ENCODE peak calls at places on chromosomes 6 and 20, in ten cellular contexts. One of them, this sample, is unnamed.

GRCh38 chr6:73642530-73642929 is 11.3 kb downstream of the SLC17A5 start:
- DNase-seq in breast epithelium: no peak
- DNase-seq in heart right ventricle: no peak
- DNase-seq in HepG2: no peak
- DNase-seq in tibial artery: no peak
- DNase-seq in endodermal cell: no peak
- DNase-seq in mesenchymal stem cell: no peak
- DNase-seq in fibroblast of lung: no peak
- DNase-seq in GM23248: no peak
- DNase-seq in transverse colon: no peak
- DNase-seq in this sample: no peak

GRCh38 chr6:53287336-53288225 is 61.2 kb downstream of the ELOVL5 start:
- DNase-seq in HepG2: no peak
- DNase-seq in tibial artery: no peak
- DNase-seq in transverse colon: no peak
- DNase-seq in fibroblast of lung: peak; percentile 32
- DNase-seq in GM23248: no peak
- DNase-seq in endodermal cell: peak; percentile 61
- DNase-seq in breast epithelium: no peak
- DNase-seq in mesenchymal stem cell: no peak
- DNase-seq in heart right ventricle: no peak
- DNase-seq in this sample: no peak

GRCh38 chr6:125095501-125096301 is 57.9 kb upstream of the TPD52L1 start:
- DNase-seq in breast epithelium: no peak
- DNase-seq in transverse colon: no peak
- DNase-seq in mesenchymal stem cell: peak; percentile 51
- DNase-seq in tibial artery: no peak
- DNase-seq in heart right ventricle: no peak
- DNase-seq in HepG2: no peak
- DNase-seq in GM23248: peak; percentile 89
- DNase-seq in fibroblast of lung: peak; percentile 74
- DNase-seq in endodermal cell: no peak
- DNase-seq in this sample: no peak

GRCh38 chr20:45890997-45891983 is at the start of the genes CTSA and NEURL2:
- DNase-seq in tibial artery: peak; percentile 96
- DNase-seq in mesenchymal stem cell: peak; percentile 95
- DNase-seq in HepG2: peak; percentile 98
- DNase-seq in GM23248: peak; percentile 97
- DNase-seq in fibroblast of lung: peak; percentile 88
- DNase-seq in transverse colon: peak; percentile 97
- DNase-seq in breast epithelium: peak; percentile 93
- DNase-seq in heart right ventricle: peak; percentile 95
- DNase-seq in endodermal cell: peak; percentile 95
- DNase-seq in this sample: peak; percentile 96

GRCh38 chr6:89818977-89819335 is 638 bp downstream of the MDN1 start:
- DNase-seq in mesenchymal stem cell: peak; percentile 53
- DNase-seq in fibroblast of lung: peak; percentile 49
- DNase-seq in breast epithelium: no peak
- DNase-seq in HepG2: peak; percentile 43
- DNase-seq in tibial artery: no peak
- DNase-seq in heart right ventricle: no peak
- DNase-seq in transverse colon: peak; percentile 23
- DNase-seq in GM23248: peak; percentile 56
- DNase-seq in endodermal cell: no peak
- DNase-seq in this sample: no peak

GRCh38 chr20:51826372-51826771 is 24.1 kb upstream of the SALL4 start:
- DNase-seq in fibroblast of lung: no peak
- DNase-seq in breast epithelium: no peak
- DNase-seq in GM23248: no peak
- DNase-seq in mesenchymal stem cell: no peak
- DNase-seq in endodermal cell: no peak
- DNase-seq in HepG2: no peak
- DNase-seq in heart right ventricle: no peak
- DNase-seq in transverse colon: no peak
- DNase-seq in tibial artery: no peak
- DNase-seq in this sample: no peak

GRCh38 chr6:132198896-132199295 is 202.4 kb downstream of the MOXD1 start:
- DNase-seq in HepG2: no peak
- DNase-seq in tibial artery: no peak
- DNase-seq in fibroblast of lung: peak; percentile 89
- DNase-seq in endodermal cell: no peak
- DNase-seq in transverse colon: no peak
- DNase-seq in heart right ventricle: no peak
- DNase-seq in GM23248: peak; percentile 67
- DNase-seq in mesenchymal stem cell: no peak
- DNase-seq in breast epithelium: no peak
- DNase-seq in this sample: no peak

GRCh38 chr6:38503940-38504682 is 135.6 kb downstream of the BTBD9 start:
- DNase-seq in tibial artery: no peak
- DNase-seq in HepG2: no peak
- DNase-seq in GM23248: no peak
- DNase-seq in transverse colon: no peak
- DNase-seq in fibroblast of lung: no peak
- DNase-seq in heart right ventricle: no peak
- DNase-seq in breast epithelium: no peak
- DNase-seq in mesenchymal stem cell: no peak
- DNase-seq in endodermal cell: no peak
- DNase-seq in this sample: no peak

GRCh38 chr6:123808556-123808955 is 4.9 kb downstream of the NKAIN2 start:
- DNase-seq in GM23248: no peak
- DNase-seq in HepG2: no peak
- DNase-seq in transverse colon: no peak
- DNase-seq in fibroblast of lung: peak; percentile 8
- DNase-seq in breast epithelium: no peak
- DNase-seq in endodermal cell: no peak
- DNase-seq in mesenchymal stem cell: no peak
- DNase-seq in tibial artery: no peak
- DNase-seq in heart right ventricle: no peak
- DNase-seq in this sample: no peak

GRCh38 chr6:134288538-134289203 is 29.2 kb downstream of the SGK1 start:
- DNase-seq in HepG2: no peak
- DNase-seq in GM23248: peak; percentile 93
- DNase-seq in tibial artery: no peak
- DNase-seq in heart right ventricle: no peak
- DNase-seq in fibroblast of lung: peak; percentile 88
- DNase-seq in transverse colon: no peak
- DNase-seq in mesenchymal stem cell: peak; percentile 89
- DNase-seq in breast epithelium: no peak
- DNase-seq in endodermal cell: no peak
- DNase-seq in this sample: no peak

GRCh38 chr20:33947709-33948295 is 45.9 kb upstream of the RALY start:
- DNase-seq in endodermal cell: peak; percentile 91
- DNase-seq in transverse colon: peak; percentile 38
- DNase-seq in breast epithelium: no peak
- DNase-seq in mesenchymal stem cell: peak; percentile 18
- DNase-seq in GM23248: peak; percentile 28
- DNase-seq in tibial artery: no peak
- DNase-seq in HepG2: peak; percentile 83
- DNase-seq in heart right ventricle: no peak
- DNase-seq in fibroblast of lung: peak; percentile 6
- DNase-seq in this sample: no peak

GRCh38 chr20:1876975-1877603 is 18.1 kb upstream of the SIRPA start:
- DNase-seq in fibroblast of lung: peak; percentile 20
- DNase-seq in GM23248: peak; percentile 46
- DNase-seq in mesenchymal stem cell: no peak
- DNase-seq in heart right ventricle: no peak
- DNase-seq in transverse colon: no peak
- DNase-seq in HepG2: no peak
- DNase-seq in breast epithelium: no peak
- DNase-seq in endodermal cell: no peak
- DNase-seq in tibial artery: no peak
- DNase-seq in this sample: no peak

GRCh38 chr20:17138237-17138636 is 88.6 kb upstream of the PCSK2 start:
- DNase-seq in GM23248: no peak
- DNase-seq in transverse colon: no peak
- DNase-seq in mesenchymal stem cell: no peak
- DNase-seq in heart right ventricle: no peak
- DNase-seq in fibroblast of lung: no peak
- DNase-seq in tibial artery: no peak
- DNase-seq in HepG2: no peak
- DNase-seq in endodermal cell: peak; percentile 51
- DNase-seq in breast epithelium: no peak
- DNase-seq in this sample: no peak

GRCh38 chr6:159819932-159820640 is 20.0 kb downstream of the PNLDC1 start:
- DNase-seq in mesenchymal stem cell: no peak
- DNase-seq in transverse colon: no peak
- DNase-seq in endodermal cell: peak; percentile 69
- DNase-seq in fibroblast of lung: no peak
- DNase-seq in HepG2: no peak
- DNase-seq in GM23248: no peak
- DNase-seq in tibial artery: peak; percentile 48
- DNase-seq in heart right ventricle: no peak
- DNase-seq in breast epithelium: no peak
- DNase-seq in this sample: no peak

GRCh38 chr20:20079102-20079784 is 26.9 kb downstream of the CFAP61 start:
- DNase-seq in heart right ventricle: no peak
- DNase-seq in breast epithelium: no peak
- DNase-seq in GM23248: no peak
- DNase-seq in mesenchymal stem cell: no peak
- DNase-seq in transverse colon: peak; percentile 16
- DNase-seq in fibroblast of lung: no peak
- DNase-seq in tibial artery: no peak
- DNase-seq in endodermal cell: no peak
- DNase-seq in HepG2: peak; percentile 16
- DNase-seq in this sample: no peak

GRCh38 chr6:161578478-161578877 is 304.6 kb upstream of the AGPAT4 start:
- DNase-seq in tibial artery: no peak
- DNase-seq in mesenchymal stem cell: no peak
- DNase-seq in heart right ventricle: no peak
- DNase-seq in GM23248: peak; percentile 10
- DNase-seq in HepG2: no peak
- DNase-seq in transverse colon: no peak
- DNase-seq in endodermal cell: no peak
- DNase-seq in fibroblast of lung: no peak
- DNase-seq in breast epithelium: no peak
- DNase-seq in this sample: no peak

DNA sequence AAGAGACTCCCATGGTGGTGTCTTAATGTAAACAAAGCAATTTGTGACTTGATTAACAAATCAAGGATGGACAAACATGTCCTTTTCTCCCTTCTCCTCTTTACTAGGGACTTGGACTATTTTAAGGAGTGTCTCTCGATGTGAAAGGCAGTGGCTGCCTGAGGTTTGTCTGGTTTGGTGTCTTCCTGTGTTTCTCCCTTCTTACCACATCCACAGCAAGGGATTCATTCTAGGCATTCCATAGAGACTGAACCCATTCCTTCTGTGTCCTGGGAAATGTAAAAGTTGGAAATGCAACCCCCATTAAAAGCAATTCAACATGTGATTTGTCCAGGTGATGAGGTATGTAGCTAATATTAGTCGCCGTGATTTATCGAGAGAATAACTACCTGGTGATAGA is 15.9 kb downstream of the NRN1 start:
- DNase-seq in tibial artery: no peak
- DNase-seq in mesenchymal stem cell: no peak
- DNase-seq in HepG2: no peak
- DNase-seq in fibroblast of lung: no peak
- DNase-seq in transverse colon: no peak
- DNase-seq in endodermal cell: no peak
- DNase-seq in heart right ventricle: no peak
- DNase-seq in breast epithelium: no peak
- DNase-seq in GM23248: peak; percentile 28
- DNase-seq in this sample: no peak
- H3K27me3 ChIP-seq in tibial artery: peaks cover 4% of the 10 kb centered on the region
- H3K27me3 ChIP-seq in mesenchymal stem cell: peaks cover 29% of the 10 kb centered on the region
- H3K27me3 ChIP-seq in HepG2: no peaks in the 10 kb centered on the region
- H3K27me3 ChIP-seq in fibroblast of lung: peaks cover 31% of the 10 kb centered on the region
- H3K27me3 ChIP-seq in transverse colon: peaks cover 78% of the 10 kb centered on the region
- H3K27me3 ChIP-seq in endodermal cell: peaks cover 74% of the 10 kb centered on the region
- H3K27me3 ChIP-seq in heart right ventricle: peaks cover 38% of the 10 kb centered on the region
- H3K27me3 ChIP-seq in breast epithelium: no peaks in the 10 kb centered on the region
- H3K27me3 ChIP-seq in GM23248: no peaks in the 10 kb centered on the region
- H3K27me3 ChIP-seq in this sample: peaks cover 88% of the 10 kb centered on the region

DNA sequence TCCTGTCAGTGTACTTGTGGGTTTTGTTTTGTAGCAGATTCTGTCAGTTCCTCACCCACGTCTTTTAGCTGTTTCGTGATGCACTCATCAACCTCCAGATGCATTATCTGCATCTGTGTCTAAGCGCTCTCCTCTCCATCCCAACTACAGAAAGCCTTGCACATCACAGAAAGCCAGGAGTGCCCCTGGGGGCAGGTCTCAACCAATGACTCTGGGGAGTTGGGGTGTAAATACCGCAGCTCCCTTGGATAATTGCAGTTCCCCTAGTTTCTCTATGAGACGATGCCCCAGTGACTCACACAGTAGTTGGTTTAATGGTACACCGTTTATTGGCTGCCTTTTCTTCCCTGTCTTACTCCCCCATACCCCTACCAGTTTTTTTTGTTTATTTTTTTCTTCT is 158.1 kb downstream of the SOX4 start:
- DNase-seq in GM23248: no peak
- DNase-seq in tibial artery: no peak
- DNase-seq in heart right ventricle: no peak
- DNase-seq in breast epithelium: no peak
- DNase-seq in fibroblast of lung: no peak
- DNase-seq in mesenchymal stem cell: no peak
- DNase-seq in transverse colon: no peak
- DNase-seq in endodermal cell: no peak
- DNase-seq in HepG2: no peak
- DNase-seq in this sample: no peak
- H3K4me1 ChIP-seq in GM23248: peaks cover 32% of the 10 kb centered on the region
- H3K4me1 ChIP-seq in tibial artery: no peaks in the 10 kb centered on the region
- H3K4me1 ChIP-seq in heart right ventricle: peaks cover 10% of the 10 kb centered on the region
- H3K4me1 ChIP-seq in breast epithelium: no peaks in the 10 kb centered on the region
- H3K4me1 ChIP-seq in fibroblast of lung: peaks cover 7% of the 10 kb centered on the region
- H3K4me1 ChIP-seq in mesenchymal stem cell: peaks cover 7% of the 10 kb centered on the region
- H3K4me1 ChIP-seq in transverse colon: peaks cover 36% of the 10 kb centered on the region
- H3K4me1 ChIP-seq in endodermal cell: peaks cover 6% of the 10 kb centered on the region
- H3K4me1 ChIP-seq in HepG2: peaks cover 8% of the 10 kb centered on the region
- H3K4me1 ChIP-seq in this sample: peaks cover 14% of the 10 kb centered on the region

DNA sequence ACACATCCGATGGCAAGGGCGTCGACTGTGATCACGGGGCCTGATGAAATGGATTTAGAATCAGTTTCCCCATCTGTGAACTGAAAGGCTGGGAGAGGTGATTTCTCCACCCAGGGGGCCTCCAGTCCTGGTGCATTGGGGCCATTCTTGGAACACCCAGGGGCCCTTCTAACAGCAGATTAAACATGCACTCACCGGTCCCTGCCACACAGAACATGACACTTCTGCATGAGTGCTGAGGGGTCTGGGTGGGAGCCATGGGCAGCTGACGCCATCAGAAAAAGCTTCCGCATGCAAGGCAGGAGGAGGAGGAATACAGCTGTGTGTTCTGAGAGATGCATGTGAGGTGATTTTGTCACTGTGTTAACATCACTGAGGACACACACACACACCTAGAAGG is 26.8 kb downstream of the DLL1 start:
- DNase-seq in mesenchymal stem cell: no peak
- DNase-seq in heart right ventricle: no peak
- DNase-seq in HepG2: no peak
- DNase-seq in breast epithelium: no peak
- DNase-seq in tibial artery: no peak
- DNase-seq in GM23248: no peak
- DNase-seq in fibroblast of lung: no peak
- DNase-seq in transverse colon: no peak
- DNase-seq in endodermal cell: no peak
- DNase-seq in this sample: no peak
- H3K27me3 ChIP-seq in mesenchymal stem cell: peaks cover 50% of the 10 kb centered on the region
- H3K27me3 ChIP-seq in heart right ventricle: peaks cover 4% of the 10 kb centered on the region
- H3K27me3 ChIP-seq in HepG2: peaks cover 15% of the 10 kb centered on the region
- H3K27me3 ChIP-seq in breast epithelium: no peaks in the 10 kb centered on the region
- H3K27me3 ChIP-seq in tibial artery: no peaks in the 10 kb centered on the region
- H3K27me3 ChIP-seq in GM23248: peaks cover 5% of the 10 kb centered on the region
- H3K27me3 ChIP-seq in fibroblast of lung: no peaks in the 10 kb centered on the region
- H3K27me3 ChIP-seq in transverse colon: peaks cover 4% of the 10 kb centered on the region
- H3K27me3 ChIP-seq in endodermal cell: no peaks in the 10 kb centered on the region
- H3K27me3 ChIP-seq in this sample: no peaks in the 10 kb centered on the region

GRCh38 chr6:127932708-127933107 is 31.9 kb upstream of the THEMIS start:
- DNase-seq in breast epithelium: no peak
- DNase-seq in HepG2: no peak
- DNase-seq in heart right ventricle: no peak
- DNase-seq in transverse colon: no peak
- DNase-seq in GM23248: no peak
- DNase-seq in endodermal cell: no peak
- DNase-seq in fibroblast of lung: no peak
- DNase-seq in mesenchymal stem cell: no peak
- DNase-seq in tibial artery: no peak
- DNase-seq in this sample: no peak
- H3K4me1 ChIP-seq in breast epithelium: no peaks in the 10 kb centered on the region
- H3K4me1 ChIP-seq in HepG2: no peaks in the 10 kb centered on the region
- H3K4me1 ChIP-seq in heart right ventricle: no peaks in the 10 kb centered on the region
- H3K4me1 ChIP-seq in transverse colon: no peaks in the 10 kb centered on the region
- H3K4me1 ChIP-seq in GM23248: no peaks in the 10 kb centered on the region
- H3K4me1 ChIP-seq in endodermal cell: no peaks in the 10 kb centered on the region
- H3K4me1 ChIP-seq in fibroblast of lung: no peaks in the 10 kb centered on the region
- H3K4me1 ChIP-seq in mesenchymal stem cell: no peaks in the 10 kb centered on the region
- H3K4me1 ChIP-seq in tibial artery: no peaks in the 10 kb centered on the region
- H3K4me1 ChIP-seq in this sample: no peaks in the 10 kb centered on the region